ENCODE peak calls at places on chromosomes 4 and X, in six cellular contexts. Y is cardiac muscle cell; R is hepatocyte; D is CD4-positive, alpha-beta T cell; W is mammary epithelial cell; L is astrocyte of the spinal cord. K is an unnamed sample.

GRCh38 chr4:141900841-141901240 is 264.5 kb downstream of the IL15 start:
- DNase-seq in L (no peak), D (no peak), Y (no peak), R (no peak), W (no peak), K (no peak)

GRCh38 chr4:41504167-41504566 is 33.8 kb upstream of the LIMCH1 start:
- DNase-seq in R (no peak), Y (no peak), W (no peak), L (no peak), D (no peak), K (no peak)

GRCh38 chr4:158500054-158500453 is 21.6 kb upstream of the RXFP1 start:
- DNase-seq in W (no peak), D (no peak), Y (no peak), L (no peak), R (no peak), K (no peak)

GRCh38 chrX:45849261-45849660 is 648.6 kb upstream of the DIPK2B start:
- DNase-seq in Y (peak), D (peak), L (peak), W (peak), R (peak), K (no peak)

GRCh38 chr4:57462843-57463242 is 352.7 kb upstream of the IGFBP7 start:
- DNase-seq in D (no peak), L (no peak), Y (no peak), R (peak), W (no peak), K (no peak)

GRCh38 chrX:13283968-13284914 is 35.6 kb downstream of the ATXN3L start:
- DNase-seq in W (peak), R (no peak), Y (peak), L (peak), D (no peak), K (no peak)

GRCh38 chr4:122823476-122823875 is 3.2 kb upstream of the FGF2 start:
- DNase-seq in Y (peak), D (no peak), W (no peak), R (no peak), L (no peak), K (no peak)

GRCh38 chr4:39048291-39048690 is 13.7 kb upstream of the KLHL5 start:
- DNase-seq in Y (peak), R (no peak), D (no peak), W (no peak), L (no peak), K (no peak)

GRCh38 chrX:11363069-11363594 is 69.9 kb downstream of the AMELX start:
- DNase-seq in R (no peak), Y (no peak), W (no peak), L (no peak), D (no peak), K (no peak)

GRCh38 chrX:154409222-154409871 is at the start of gene DNASE1L1:
- DNase-seq in Y (peak), W (peak), R (peak), L (peak), D (no peak), K (peak)

GRCh38 chrX:47633671-47634590 is 4.2 kb upstream of the CFP start:
- DNase-seq in W (no peak), Y (no peak), R (no peak), D (no peak), L (no peak), K (peak)

GRCh38 chrX:1072637-1073377 is 139.6 kb downstream of the CRLF2 start:
- DNase-seq in R (no peak), L (no peak), D (no peak), W (no peak), Y (no peak), K (no peak)

GRCh38 chrX:136168929-136169735 is 21.8 kb downstream of the FHL1 start:
- DNase-seq in D (no peak), W (peak), L (peak), R (peak), Y (peak), K (no peak)

GRCh38 chrX:115147220-115147619 is 42.0 kb upstream of the RBMXL3 start:
- DNase-seq in Y (peak), W (peak), R (no peak), L (peak), D (no peak), K (no peak)

GRCh38 chr4:57191523-57192034 is 81.4 kb upstream of the IGFBP7 start:
- DNase-seq in L (peak), W (no peak), R (peak), Y (peak), D (no peak), K (no peak)

GRCh38 chr4:110275871-110276270 is 77.5 kb upstream of the ELOVL6 start:
- DNase-seq in D (no peak), L (peak), Y (peak), R (no peak), W (peak), K (no peak)

GRCh38 chrX:126165721-126166401 is at the start of gene DCAF12L2:
- DNase-seq in D (no peak), L (no peak), W (no peak), R (peak), Y (peak), K (no peak)

GRCh38 chr4:5970381-5971076 is 47.7 kb downstream of the C4orf50 start:
- DNase-seq in W (no peak), R (no peak), Y (no peak), L (no peak), D (no peak), K (no peak)

GRCh38 chrX:13165266-13165665 is 120.8 kb upstream of the FAM9C start:
- DNase-seq in Y (peak), L (no peak), R (no peak), D (no peak), W (no peak), K (no peak)

GRCh38 chrX:108091878-108092291 is 307 bp downstream of the ATG4A start:
- DNase-seq in R (no peak), D (no peak), W (no peak), L (no peak), Y (no peak), K (no peak)

GRCh38 chrX:147573266-147573665 is 338.5 kb upstream of the FMR1 start:
- DNase-seq in W (no peak), L (no peak), D (no peak), R (no peak), Y (no peak), K (no peak)

GRCh38 chrX:104343408-104344129 is 88.8 kb upstream of the ESX1 start:
- DNase-seq in R (peak), L (peak), Y (peak), D (no peak), W (peak), K (peak)

GRCh38 chrX:19070555-19070994 is 51.7 kb downstream of the ADGRG2 start:
- DNase-seq in W (no peak), R (no peak), D (no peak), L (no peak), Y (no peak), K (no peak)

GRCh38 chr4:26420438-26420837 is 69.8 kb downstream of the CCKAR start:
- DNase-seq in D (no peak), L (peak), W (no peak), Y (no peak), R (no peak), K (no peak)

GRCh38 chrX:45749375-45749774 is 548.7 kb upstream of the DIPK2B start:
- DNase-seq in D (no peak), W (no peak), Y (no peak), L (peak), R (no peak), K (no peak)

GRCh38 chrX:134174859-134175258 is 62.1 kb upstream of the CCDC160 start:
- DNase-seq in Y (no peak), L (no peak), R (no peak), D (no peak), W (no peak), K (no peak)

GRCh38 chr4:47374477-47374876 is 89.0 kb downstream of the COMMD8 start:
- DNase-seq in R (no peak), W (no peak), D (no peak), L (peak), Y (no peak), K (no peak)

GRCh38 chrX:46759645-46759974 is 692 bp upstream of the SLC9A7 start:
- DNase-seq in D (no peak), R (no peak), L (no peak), Y (peak), W (no peak), K (no peak)

DNA sequence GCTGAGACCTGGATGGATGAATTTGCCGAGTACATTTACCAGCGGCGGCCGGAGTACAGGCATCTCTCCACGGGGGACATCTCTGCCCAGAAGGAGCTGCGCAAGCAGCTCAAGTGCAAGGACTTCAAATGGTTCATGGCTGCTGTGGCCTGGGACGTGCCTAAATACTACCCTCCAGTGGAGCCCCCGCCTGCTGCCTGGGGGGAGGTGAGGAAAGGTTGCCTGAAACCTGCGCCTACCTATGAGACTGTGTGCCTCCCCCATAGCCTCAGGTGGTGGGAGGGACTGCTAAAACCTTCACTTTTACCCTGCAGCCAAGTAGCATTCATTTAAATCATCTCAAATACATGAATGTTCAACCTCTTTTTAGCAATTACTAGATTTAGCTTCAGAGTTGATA is 216.6 kb upstream of the GALNT7 start:
- DNase-seq in D (no peak), W (no peak), L (no peak), R (no peak), Y (no peak), K (no peak)
- TF ChIP-seq CTCF in D (no peak), W (no peak), L (no peak), R (no peak), Y (no peak), K (no peak)

DNA sequence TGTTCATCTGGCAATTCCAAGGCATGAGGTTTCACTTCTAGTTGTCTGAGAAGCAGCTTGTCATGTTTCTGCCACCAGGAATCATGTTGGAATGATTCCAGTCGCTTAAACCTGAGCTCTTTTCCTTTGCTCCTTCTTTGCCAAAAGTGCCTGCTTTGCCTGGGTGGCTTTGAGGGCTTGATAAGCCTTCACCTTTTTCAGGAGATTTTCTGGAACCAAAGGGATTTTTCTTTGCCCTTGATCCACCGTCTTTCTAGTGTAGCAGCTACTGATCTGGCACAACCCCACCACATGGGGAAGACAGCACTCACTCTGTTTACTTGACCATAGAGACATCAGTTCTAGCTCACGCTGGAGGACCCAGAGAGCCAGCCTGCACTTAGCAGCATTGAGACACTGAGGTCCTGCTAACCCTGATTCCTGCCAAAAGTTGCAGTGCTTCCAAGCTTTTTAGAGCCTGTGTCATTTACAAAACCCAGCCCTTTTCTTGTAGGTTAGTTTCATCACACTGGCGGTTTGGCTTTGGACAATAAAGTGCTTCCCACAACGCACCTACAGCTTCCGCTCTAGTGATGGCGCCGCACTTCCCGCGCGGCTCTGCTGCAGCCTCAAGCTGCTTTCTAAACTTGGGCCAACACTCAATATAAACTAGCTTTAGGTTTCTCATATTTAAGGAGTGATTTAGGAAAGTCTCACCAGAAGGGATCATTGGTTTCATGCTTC is 7.3 kb upstream of the CCNI start:
- DNase-seq in R (no peak), D (no peak), L (no peak), Y (no peak), W (no peak), K (no peak)
- TF ChIP-seq CTCF in R (no peak), D (no peak), L (no peak), Y (no peak), W (no peak), K (no peak)

GRCh38 chr4:3879681-3880594 is 113.8 kb downstream of the ADRA2C start:
- DNase-seq in R (peak), W (no peak), Y (no peak), D (no peak), L (no peak), K (no peak)
- TF ChIP-seq CTCF in R (no peak), W (no peak), Y (no peak), D (no peak), L (no peak), K (no peak)

DNA sequence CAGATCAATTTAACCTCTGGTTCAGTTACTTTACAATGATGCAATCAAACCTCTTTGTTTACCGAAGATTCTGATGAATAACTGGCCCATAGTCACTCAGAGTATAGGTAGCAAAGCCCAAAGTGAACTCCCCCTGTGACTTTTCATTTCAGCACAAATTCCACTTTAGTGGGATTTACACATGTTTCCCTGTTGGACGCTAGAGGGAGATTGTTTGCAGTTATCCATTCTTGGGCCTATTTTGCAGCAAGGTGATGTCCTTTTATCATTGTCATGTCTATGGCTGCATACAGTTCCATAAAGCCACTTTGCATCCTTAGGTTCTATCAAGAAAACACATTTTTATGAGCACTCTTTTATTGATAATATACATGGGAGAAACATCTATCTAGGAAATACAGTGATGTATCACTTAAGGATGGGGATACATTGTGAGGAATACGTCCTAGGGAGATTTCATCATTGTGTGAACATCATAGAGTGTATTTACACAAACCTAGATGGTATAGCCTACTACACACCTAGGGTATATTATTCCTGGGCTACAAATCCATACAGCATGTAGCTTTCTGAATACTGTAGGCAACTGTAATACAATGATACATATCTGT is 14.5 kb upstream of the DKK2 start:
- DNase-seq in Y (no peak), R (peak), W (no peak), D (no peak), L (no peak), K (no peak)
- TF ChIP-seq CTCF in Y (peak), R (peak), W (peak), D (no peak), L (peak), K (peak)

GRCh38 chr4:113905301-113905700 is 74.1 kb downstream of the ARSJ start:
- DNase-seq in Y (peak), W (no peak), D (no peak), L (no peak), R (no peak), K (no peak)

GRCh38 chr4:113907559-113907958 is 71.9 kb downstream of the ARSJ start:
- DNase-seq in L (no peak), D (no peak), R (no peak), Y (no peak), W (no peak), K (no peak)

GRCh38 chr4:113899260-113900177 is 79.9 kb downstream of the ARSJ start:
- DNase-seq in Y (no peak), R (no peak), L (no peak), D (peak), W (peak), K (no peak)

DNA sequence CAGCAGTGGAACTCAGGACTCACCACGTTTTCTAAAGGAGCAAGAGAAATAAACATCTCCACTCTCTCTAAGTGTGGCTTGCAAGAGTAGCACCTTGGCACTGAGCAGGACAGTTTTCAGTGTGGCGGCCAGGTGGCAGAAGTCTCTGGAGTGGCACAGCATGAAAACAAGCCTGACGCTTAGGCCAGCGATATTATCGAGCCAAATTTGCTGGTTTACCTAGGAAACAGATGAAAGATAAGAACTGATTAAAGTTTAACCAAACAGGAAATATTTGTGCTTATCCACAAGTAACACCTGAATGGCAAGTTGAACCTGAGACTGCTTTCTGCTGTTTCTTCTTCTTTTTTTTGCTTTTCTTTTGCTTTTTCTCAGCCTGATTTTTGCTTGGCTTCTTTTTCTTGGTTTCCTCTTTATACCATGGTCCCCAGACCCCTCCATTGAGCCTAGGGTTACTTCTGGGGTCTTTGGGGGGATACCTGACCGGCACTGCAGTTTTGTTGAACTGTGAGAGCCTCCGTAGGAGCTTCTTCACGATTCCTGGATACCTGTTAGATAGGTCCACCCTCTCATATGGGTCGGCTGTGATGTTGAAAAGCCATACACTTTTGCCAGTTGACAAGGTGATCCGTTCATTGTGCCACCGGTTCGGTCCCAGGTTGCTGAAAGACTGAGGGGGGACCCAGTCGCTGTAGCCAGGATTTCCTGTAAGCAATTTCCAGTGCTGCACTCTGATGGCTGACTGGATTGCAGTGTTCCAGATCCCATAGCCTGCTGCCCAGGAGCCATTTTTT is 77.3 kb downstream of the ARSJ start:
- DNase-seq in R (peak), L (no peak), W (no peak), D (peak), Y (no peak), K (no peak)
- TF ChIP-seq CTCF in R (peak), L (no peak), W (peak), D (peak), Y (no peak), K (no peak)

GRCh38 chr4:40369437-40370278 is 34.5 kb downstream of the CHRNA9 start:
- DNase-seq in R (peak), D (no peak), W (no peak), L (no peak), Y (no peak), K (no peak)
- TF ChIP-seq CTCF in R (no peak), D (no peak), W (no peak), L (no peak), Y (no peak), K (no peak)